ENCODE peak calls at places on chromosomes 11 and 22, in six cellular contexts. A is neural crest cell, C is natural killer cell, X is endodermal cell, R is GM12878, J is psoas muscle. Y is an unnamed sample.
A peak's percentile ranks its signal among the peaks of the same experiment; 100 is the strongest.

GRCh38 chr11:62437616-62438015 is 18.8 kb downstream of the SCGB1A1 start:
- DNase-seq in J (no peak), C (no peak), R (no peak), A (no peak), X (no peak), Y (no peak)

GRCh38 chr22:27317961-27318360 is 483.6 kb downstream of the MN1 start:
- DNase-seq in R (no peak), C (no peak), X (no peak), J (no peak), A (no peak), Y (no peak)

GRCh38 chr11:120183701-120184141 is 27.1 kb upstream of the OAF start:
- DNase-seq in X (peak; percentile 34), A (no peak), C (no peak), J (no peak), R (no peak), Y (no peak)

GRCh38 chr11:118142809-118143208 is 9.8 kb downstream of the SCN4B start:
- DNase-seq in A (no peak), C (no peak), X (peak; percentile 63), R (no peak), J (no peak), Y (no peak)

GRCh38 chr11:125946712-125947418 is 1.0 kb downstream of the VSIG10L2 start:
- DNase-seq in A (no peak), J (no peak), X (no peak), C (no peak), R (no peak), Y (no peak)

GRCh38 chr11:10941429-10941828 is 83.6 kb upstream of the ZBED5 start:
- DNase-seq in R (no peak), X (no peak), C (no peak), J (no peak), A (no peak), Y (no peak)

GRCh38 chr22:30575859-30576258 is 1.4 kb upstream of the GAL3ST1 start:
- DNase-seq in A (no peak), J (no peak), C (no peak), R (no peak), X (no peak), Y (no peak)

GRCh38 chr11:103234974-103235373 is 125.7 kb downstream of the DYNC2H1 start:
- DNase-seq in R (no peak), C (no peak), J (no peak), A (no peak), X (no peak), Y (no peak)

GRCh38 chr11:118918128-118918685 is 7.5 kb downstream of the BCL9L start:
- DNase-seq in J (peak; percentile 88), X (peak; percentile 95), A (no peak), R (no peak), C (peak; percentile 41), Y (no peak)

GRCh38 chr11:47477323-47477722 is 28.4 kb upstream of the RAPSN start:
- DNase-seq in J (no peak), R (no peak), X (no peak), A (no peak), C (no peak), Y (no peak)

GRCh38 chr11:65898656-65899355 is 1.4 kb downstream of the FOSL1 start:
- DNase-seq in R (no peak), C (no peak), A (no peak), X (no peak), J (no peak), Y (no peak)

GRCh38 chr11:50032574-50032973 is at the start of gene OR4C45:
- DNase-seq in J (no peak), X (no peak), A (no peak), R (no peak), C (no peak), Y (no peak)

GRCh38 chr11:126716456-126717083 is 284.0 kb downstream of the KIRREL3 start:
- DNase-seq in X (peak; percentile 91), R (no peak), A (peak; percentile 64), C (peak; percentile 39), J (no peak), Y (no peak)

GRCh38 chr11:108592591-108593213 is 866 bp downstream of the EXPH5 start:
- DNase-seq in X (peak; percentile 77), J (peak; percentile 29), C (peak; percentile 28), A (peak; percentile 4), R (no peak), Y (no peak)

GRCh38 chr11:57974830-57975229 is 48.9 kb upstream of the OR9Q1 start:
- DNase-seq in R (no peak), X (no peak), C (no peak), A (no peak), J (no peak), Y (no peak)

GRCh38 chr11:7846003-7846402 is 49.3 kb upstream of the OR5P2 start:
- DNase-seq in A (no peak), X (no peak), R (no peak), J (no peak), C (no peak), Y (no peak)

GRCh38 chr11:33040127-33040861 is 922 bp downstream of the TCP11L1 start:
- DNase-seq in C (peak; percentile 21), X (no peak), R (no peak), A (no peak), J (no peak), Y (no peak)

GRCh38 chr11:73383249-73384126 is 7.3 kb downstream of the RELT start:
- DNase-seq in C (no peak), R (no peak), X (no peak), J (no peak), A (no peak), Y (no peak)

GRCh38 chr22:38435010-38435409 is 20.0 kb downstream of the KCNJ4 start:
- DNase-seq in A (no peak), X (peak; percentile 86), C (no peak), R (no peak), J (no peak), Y (no peak)
- TF ChIP-seq CTCF in A (no peak), X (peak; percentile 65), C (no peak), R (no peak), J (no peak), Y (no peak)

DNA sequence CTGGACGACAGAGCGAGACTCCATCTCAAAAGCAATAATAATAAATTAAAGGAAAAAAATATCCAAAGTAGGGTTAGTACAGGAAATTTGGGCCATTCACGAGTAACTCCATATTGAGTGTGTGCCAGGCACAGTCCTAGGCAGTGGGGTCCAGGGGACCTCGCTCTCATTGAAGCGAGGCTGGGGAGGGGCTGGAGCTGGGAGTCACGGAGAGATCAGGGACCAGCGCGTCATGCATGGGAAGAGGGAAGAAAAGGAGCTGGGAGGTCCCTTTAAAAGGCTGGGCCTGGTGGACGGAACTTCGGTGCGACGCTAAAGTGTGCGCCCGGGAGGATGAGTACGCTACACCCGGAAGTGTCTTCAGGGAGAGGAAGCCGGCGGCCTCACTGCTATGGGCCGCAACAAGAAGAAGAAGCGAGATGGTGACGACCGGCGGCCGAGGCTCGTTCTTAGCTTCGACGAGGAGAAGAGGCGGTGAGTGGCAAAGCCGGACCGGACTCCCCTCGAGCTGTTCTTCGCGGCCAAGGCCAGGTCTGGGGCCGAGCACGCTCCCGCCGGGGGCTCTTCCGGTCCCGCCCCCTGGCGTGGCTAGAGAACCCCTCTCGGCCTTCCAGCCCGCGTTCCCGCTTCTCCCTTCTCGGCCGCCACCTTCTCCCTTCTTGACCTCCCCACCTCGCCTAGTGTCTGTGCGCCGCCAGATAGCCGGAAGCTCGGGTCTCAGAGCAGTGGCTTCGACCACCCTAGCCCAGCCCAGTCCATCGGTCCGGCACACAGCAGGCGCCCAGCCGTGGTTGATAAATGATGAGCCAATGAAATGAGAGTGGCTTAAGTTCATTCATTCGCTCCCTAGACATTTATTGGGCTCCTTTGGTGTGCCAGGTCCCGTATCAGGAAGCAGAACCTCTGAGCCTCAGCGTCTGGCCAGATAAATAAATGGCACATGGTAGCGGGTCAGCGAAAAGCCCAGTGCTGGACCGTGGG is at the start of gene NOL12:
- DNase-seq in R (peak; percentile 72), X (peak; percentile 95), J (peak; percentile 79), C (peak; percentile 78), A (peak; percentile 80), Y (peak; percentile 53)
- TF ChIP-seq CTCF in R (no peak), X (no peak), J (no peak), C (no peak), A (peak; percentile 14), Y (no peak)

DNA sequence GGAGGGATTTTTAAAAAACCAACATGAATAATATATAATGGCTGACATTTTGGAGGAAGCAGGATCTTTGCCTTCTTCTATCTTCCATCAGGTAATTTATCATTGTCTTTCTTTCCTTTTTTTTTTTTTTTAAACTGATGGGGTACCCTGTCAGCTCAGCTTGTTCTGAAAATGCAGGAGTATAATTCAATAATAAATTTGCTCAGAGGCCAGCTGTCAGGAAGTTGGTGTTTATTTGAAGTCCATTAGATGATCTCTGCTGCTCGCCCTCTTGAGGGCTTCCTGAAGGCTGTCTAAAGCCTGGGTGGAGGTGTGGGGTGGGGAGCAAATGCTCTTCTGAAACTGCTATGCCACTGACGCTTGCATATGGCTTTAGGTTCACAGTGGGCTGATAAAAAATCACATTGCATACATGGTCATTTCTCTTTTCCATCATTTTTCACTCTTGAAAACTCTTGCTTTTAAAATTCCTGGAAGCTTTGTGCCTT is 174.6 kb upstream of the NARS2 start:
- DNase-seq in C (no peak), A (no peak), X (no peak), R (no peak), J (no peak), Y (no peak)
- TF ChIP-seq CTCF in C (no peak), A (no peak), X (no peak), R (no peak), J (no peak), Y (no peak)

DNA sequence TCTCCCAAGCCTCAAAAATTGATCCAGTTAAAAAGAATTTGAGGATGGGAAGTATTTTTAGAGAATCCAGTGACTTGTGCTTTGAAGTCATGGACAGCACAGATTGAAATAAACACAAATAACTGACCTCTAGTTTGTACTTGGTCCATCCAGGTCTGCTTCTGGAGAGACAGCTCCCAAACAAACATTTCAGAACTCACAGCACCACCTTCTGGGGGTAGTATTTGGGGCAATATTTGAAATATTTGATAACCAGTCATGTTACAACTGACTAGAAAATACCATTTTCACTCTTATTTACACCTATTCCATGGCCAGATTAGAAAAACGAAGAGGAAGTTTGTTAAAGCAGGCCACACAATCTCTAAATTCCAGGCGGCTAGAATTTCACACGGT is 56.2 kb downstream of the CTSC start:
- DNase-seq in J (no peak), C (no peak), A (no peak), R (no peak), X (peak; percentile 47), Y (no peak)
- TF ChIP-seq CTCF in J (peak; percentile 4), C (no peak), A (no peak), R (peak; percentile 39), X (peak; percentile 46), Y (peak; percentile 19)

GRCh38 chr11:21514298-21514697 is 678.6 kb upstream of the ANO5 start:
- DNase-seq in A (no peak), J (no peak), X (peak; percentile 67), R (no peak), C (no peak), Y (no peak)
- TF ChIP-seq CTCF in A (peak; percentile 51), J (peak; percentile 13), X (peak; percentile 82), R (peak; percentile 40), C (no peak), Y (peak; percentile 51)

GRCh38 chr11:20438637-20439036 is 51.1 kb downstream of the PRMT3 start:
- DNase-seq in A (no peak), J (no peak), X (no peak), C (no peak), R (no peak), Y (no peak)
- TF ChIP-seq CTCF in A (no peak), J (no peak), X (no peak), C (no peak), R (no peak), Y (no peak)

GRCh38 chr11:12914401-12914912 is 94.7 kb upstream of the RASSF10 start:
- DNase-seq in R (no peak), A (peak; percentile 69), J (peak; percentile 82), X (peak; percentile 96), C (no peak), Y (peak; percentile 36)
- TF ChIP-seq CTCF in R (peak; percentile 49), A (peak; percentile 74), J (peak; percentile 77), X (peak; percentile 96), C (no peak), Y (peak; percentile 77)

Y was measured in D721Med.